ENCODE peak calls at places on chromosome 13, in seven cellular contexts. O, C, E, R, Y, J and V are unnamed samples.

GRCh38 chr13:85535306-85535705 is 263.9 kb downstream of the SLITRK6 start:
- DNase-seq in R (no peak), Y (no peak), E (no peak), O (no peak), J (no peak), C (no peak), V (no peak)

GRCh38 chr13:48093588-48093987 is 1.3 kb downstream of the MED4 start:
- DNase-seq in Y (no peak), C (no peak), E (no peak), J (no peak), R (no peak), O (no peak), V (no peak)

GRCh38 chr13:92966341-92966740 is 260.3 kb upstream of the GPC6 start:
- DNase-seq in E (no peak), Y (no peak), O (no peak), R (no peak), C (no peak), J (no peak), V (no peak)

GRCh38 chr13:98068511-98068910 is 74.4 kb upstream of the FARP1 start:
- DNase-seq in Y (no peak), E (no peak), C (no peak), O (no peak), J (no peak), R (no peak), V (no peak)

GRCh38 chr13:114077938-114078335 is 54.5 kb downstream of the RASA3 start:
- DNase-seq in C (peak), O (peak), R (no peak), Y (no peak), J (no peak), E (no peak), V (no peak)

GRCh38 chr13:85665286-85665685 is 133.9 kb downstream of the SLITRK6 start:
- DNase-seq in O (peak), J (no peak), C (no peak), R (no peak), E (no peak), Y (no peak), V (no peak)

GRCh38 chr13:85379433-85379832 is 419.8 kb downstream of the SLITRK6 start:
- DNase-seq in O (no peak), E (no peak), R (no peak), C (no peak), Y (no peak), J (no peak), V (no peak)

GRCh38 chr13:48233097-48233885 is at the start of gene ITM2B:
- DNase-seq in O (peak), E (peak), R (peak), C (peak), J (peak), Y (peak), V (peak)

GRCh38 chr13:20815469-20815868 is 41.7 kb upstream of the EEF1AKMT1 start:
- DNase-seq in O (no peak), J (no peak), Y (no peak), R (no peak), C (no peak), E (no peak), V (no peak)

GRCh38 chr13:40613192-40613818 is 53.1 kb downstream of the FOXO1 start:
- DNase-seq in J (peak), C (no peak), Y (no peak), R (no peak), O (no peak), E (no peak), V (no peak)

GRCh38 chr13:44903596-44903995 is 85.7 kb downstream of the NUFIP1 start:
- DNase-seq in J (no peak), R (no peak), E (no peak), O (peak), C (peak), Y (no peak), V (no peak)

GRCh38 chr13:102020611-102021216 is 381.1 kb downstream of the FGF14 start:
- DNase-seq in R (no peak), O (no peak), Y (no peak), J (no peak), E (no peak), C (no peak), V (no peak)

GRCh38 chr13:34469212-34469983 is 472.7 kb upstream of the NBEA start:
- DNase-seq in E (no peak), C (no peak), Y (no peak), O (peak), J (no peak), R (no peak), V (no peak)

GRCh38 chr13:60411983-60412382 is 15.0 kb downstream of the TDRD3 start:
- DNase-seq in J (no peak), C (no peak), E (no peak), R (no peak), O (peak), Y (no peak), V (no peak)
- TF ChIP-seq CTCF in J (no peak), C (no peak), E (no peak), R (no peak), O (no peak), Y (no peak), V (no peak)

GRCh38 chr13:67341406-67341805 is 111.3 kb upstream of the PCDH9 start:
- DNase-seq in O (no peak), Y (no peak), E (no peak), J (no peak), R (no peak), C (no peak), V (no peak)
- TF ChIP-seq CTCF in O (no peak), Y (no peak), E (no peak), J (no peak), R (no peak), C (no peak), V (no peak)

GRCh38 chr13:91922969-91923592 is 524.7 kb downstream of the GPC5 start:
- DNase-seq in C (no peak), J (no peak), E (no peak), O (peak), R (no peak), Y (no peak), V (no peak)
- TF ChIP-seq CTCF in C (no peak), J (no peak), E (no peak), O (no peak), R (no peak), Y (peak), V (peak)

GRCh38 chr13:51832471-51833152 is 12.4 kb downstream of the TMEM272 start:
- DNase-seq in R (no peak), C (no peak), Y (no peak), E (no peak), J (peak), O (peak), V (no peak)
- TF ChIP-seq CTCF in R (no peak), C (peak), Y (peak), E (peak), J (peak), O (peak), V (peak)